ENCODE peak calls at places on chromosomes 2 and 18, in four cellular contexts. E, O, K and S are unnamed samples.

GRCh38 chr2:86461042-86461743 is 20.0 kb downstream of the KDM3A start:
- DNase-seq in K (no peak), E (no peak), O (no peak), S (no peak)

GRCh38 chr2:240876475-240877251 is 8.0 kb downstream of the AGXT start:
- DNase-seq in E (peak; percentile 61), K (no peak), O (no peak), S (no peak)

GRCh38 chr2:71562518-71562917 is 109.2 kb downstream of the DYSF start:
- DNase-seq in K (no peak), O (no peak), E (no peak), S (no peak)

GRCh38 chr2:197269173-197269572 is 41.4 kb downstream of the ANKRD44 start:
- DNase-seq in K (no peak), E (no peak), O (peak; percentile 54), S (peak; percentile 20)

GRCh38 chr2:70143314-70144150 is 47.3 kb downstream of the C2orf42 start:
- DNase-seq in K (peak; percentile 45), O (peak; percentile 80), E (peak; percentile 58), S (peak; percentile 83)

GRCh38 chr2:149860276-149860921 is 272.8 kb upstream of the MMADHC start:
- DNase-seq in E (no peak), K (no peak), O (no peak), S (no peak)

GRCh38 chr18:67973916-67974315 is 457.4 kb upstream of the DSEL start:
- DNase-seq in K (no peak), E (no peak), O (no peak), S (no peak)

GRCh38 chr18:57353940-57354461 is 1.6 kb downstream of the ST8SIA3 start:
- DNase-seq in K (no peak), O (no peak), E (no peak), S (peak; percentile 44)

GRCh38 chr2:182655750-182656149 is 60.3 kb upstream of the DNAJC10 start:
- DNase-seq in K (no peak), E (no peak), O (no peak), S (no peak)

GRCh38 chr2:147473075-147473474 is 371.8 kb upstream of the ACVR2A start:
- DNase-seq in O (no peak), K (no peak), E (no peak), S (no peak)

GRCh38 chr2:54569745-54570296 is 113.7 kb downstream of the SPTBN1 start:
- DNase-seq in K (peak; percentile 48), E (no peak), O (peak; percentile 94), S (no peak)

GRCh38 chr2:99982744-99983143 is 159.6 kb downstream of the AFF3 start:
- DNase-seq in K (no peak), O (no peak), E (no peak), S (no peak)